ENCODE peak calls at places on chromosomes 6 and 20, in four cellular contexts. X, C, M and F are unnamed samples.

GRCh38 chr6:75147512-75147911 is 58.3 kb downstream of the COL12A1 start:
- DNase-seq in M (no peak), C (no peak), X (no peak), F (no peak)

GRCh38 chr20:24316731-24317130 is 152.7 kb upstream of the SYNDIG1 start:
- DNase-seq in M (no peak), X (no peak), C (no peak), F (no peak)

GRCh38 chr6:135955106-135955505 is 103.6 kb downstream of the PDE7B start:
- DNase-seq in M (no peak), X (no peak), C (no peak), F (no peak)

GRCh38 chr6:7866531-7866930 is 44.1 kb downstream of the TXNDC5 start:
- DNase-seq in C (no peak), X (no peak), M (no peak), F (no peak)

GRCh38 chr6:8543714-8544113 is 108.4 kb upstream of the SLC35B3 start:
- DNase-seq in X (no peak), M (no peak), C (no peak), F (no peak)

GRCh38 chr20:49149281-49150045 is 38.7 kb downstream of the STAU1 start:
- DNase-seq in X (no peak), M (no peak), C (no peak), F (no peak)

GRCh38 chr6:34982424-34982852 is 93.4 kb downstream of the ANKS1A start:
- DNase-seq in X (no peak), M (no peak), C (no peak), F (no peak)

GRCh38 chr20:44319880-44320422 is 8.9 kb upstream of the FITM2 start:
- DNase-seq in X (no peak), C (no peak), M (no peak), F (no peak)

GRCh38 chr6:137901454-137901853 is 34.4 kb downstream of the TNFAIP3 start:
- DNase-seq in X (no peak), C (no peak), M (no peak), F (no peak)

GRCh38 chr6:1611572-1612385 is 2.1 kb downstream of the FOXC1 start:
- DNase-seq in M (peak; percentile 64), X (peak; percentile 58), C (peak; percentile 28), F (no peak)

GRCh38 chr6:105485456-105485855 is 82.6 kb upstream of the PREP start:
- DNase-seq in C (no peak), M (no peak), X (no peak), F (no peak)

GRCh38 chr6:157428418-157429202 is 47.6 kb downstream of the ZDHHC14 start:
- DNase-seq in X (no peak), M (no peak), C (no peak), F (no peak)

GRCh38 chr6:162306616-162307015 is 420.9 kb downstream of the PRKN start:
- DNase-seq in C (no peak), M (no peak), X (no peak), F (no peak)

GRCh38 chr6:144661101-144661806 is 376.1 kb downstream of the UTRN start:
- DNase-seq in M (no peak), C (no peak), X (no peak), F (no peak)

GRCh38 chr6:68443704-68444103 is 191.4 kb upstream of the ADGRB3 start:
- DNase-seq in X (no peak), C (no peak), M (no peak), F (no peak)

DNA sequence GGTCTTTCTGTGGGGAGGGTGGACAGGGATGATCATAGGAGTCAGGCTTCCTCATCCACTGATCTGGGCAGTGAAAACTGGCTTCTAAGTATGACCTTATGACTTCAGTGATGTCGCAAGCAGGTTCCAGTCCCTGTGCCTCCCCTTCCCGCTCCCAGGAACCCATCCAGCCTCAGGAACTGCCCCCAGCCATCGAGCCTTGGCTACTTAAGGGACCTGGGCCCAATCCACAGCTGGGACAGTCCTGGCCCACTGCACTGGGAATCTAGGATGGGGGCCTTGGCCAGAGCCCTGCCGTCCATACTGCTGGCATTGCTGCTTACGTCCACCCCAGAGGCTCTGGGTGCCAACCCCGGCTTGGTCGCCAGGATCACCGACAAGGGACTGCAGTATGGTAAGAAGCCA is at the start of gene LBP:
- DNase-seq in X (peak; percentile 64), C (no peak), M (no peak), F (no peak)
- H3K27me3 ChIP-seq in X (no peaks in the 10 kb centered on the region), C (no peaks in the 10 kb centered on the region), M (no peaks in the 10 kb centered on the region), F (no peaks in the 10 kb centered on the region)

GRCh38 chr20:52593634-52594033 is 378.5 kb upstream of the TSHZ2 start:
- DNase-seq in M (no peak), X (no peak), C (no peak), F (no peak)
- H3K27me3 ChIP-seq in M (no peaks in the 10 kb centered on the region), X (no peaks in the 10 kb centered on the region), C (no peaks in the 10 kb centered on the region), F (no peaks in the 10 kb centered on the region)

GRCh38 chr20:60558491-60558890 is 600.3 kb downstream of the CDH26 start:
- DNase-seq in X (no peak), C (no peak), M (no peak), F (no peak)

GRCh38 chr20:60565093-60565492 is 606.9 kb downstream of the CDH26 start:
- DNase-seq in M (no peak), C (no peak), X (no peak), F (no peak)

GRCh38 chr20:60559462-60559861 is 601.2 kb downstream of the CDH26 start:
- DNase-seq in M (no peak), C (no peak), X (no peak), F (no peak)
- H3K27me3 ChIP-seq in M (no peaks in the 10 kb centered on the region), C (no peaks in the 10 kb centered on the region), X (peaks cover 3% of the 10 kb centered on the region), F (no peaks in the 10 kb centered on the region)

GRCh38 chr6:132512342-132512637 is 626 bp downstream of the STX7 start:
- DNase-seq in C (no peak), X (no peak), M (no peak), F (no peak)

GRCh38 chr6:132513821-132514545 is 1.1 kb upstream of the STX7 start:
- DNase-seq in X (no peak), M (no peak), C (no peak), F (no peak)

GRCh38 chr6:132512638-132513632 is at the start of gene STX7:
- DNase-seq in M (peak; percentile 93), X (peak; percentile 95), C (peak; percentile 87), F (peak; percentile 62)

GRCh38 chr6:132511159-132511835 is 1.6 kb downstream of the STX7 start:
- DNase-seq in M (no peak), C (no peak), X (no peak), F (no peak)

DNA sequence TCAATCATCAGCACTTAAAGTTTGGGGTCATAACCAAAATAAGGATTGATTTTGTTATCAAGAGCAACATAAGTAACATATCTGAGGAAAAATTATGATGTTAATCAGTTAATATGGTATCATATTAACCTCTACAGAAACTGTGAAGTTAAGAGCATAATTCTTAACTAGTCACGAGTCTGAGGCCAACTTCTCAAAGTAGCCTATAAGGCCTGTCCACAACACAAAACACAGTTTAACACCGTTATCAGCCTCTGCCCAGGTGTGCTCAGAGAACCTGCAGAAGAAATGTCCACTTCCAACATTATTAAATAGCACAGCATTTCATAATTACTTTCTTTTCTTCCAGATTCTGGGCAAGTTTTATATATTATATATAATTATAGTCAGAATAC is 1.1 kb downstream of the STX7 start:
- DNase-seq in M (no peak), X (no peak), C (no peak), F (no peak)
- H3K27me3 ChIP-seq in M (no peaks in the 10 kb centered on the region), X (no peaks in the 10 kb centered on the region), C (no peaks in the 10 kb centered on the region), F (no peaks in the 10 kb centered on the region)

GRCh38 chr6:167349816-167350215 is 24.9 kb downstream of the TTLL2 start:
- DNase-seq in M (no peak), C (no peak), X (no peak), F (no peak)

GRCh38 chr6:167350322-167350721 is 25.4 kb downstream of the TTLL2 start:
- DNase-seq in M (no peak), X (no peak), C (no peak), F (no peak)

GRCh38 chr6:167345960-167346359 is 21.1 kb downstream of the TTLL2 start:
- DNase-seq in M (no peak), X (no peak), C (no peak), F (no peak)

GRCh38 chr6:167351656-167352354 is 26.9 kb downstream of the TTLL2 start:
- DNase-seq in X (no peak), M (no peak), C (no peak), F (no peak)

DNA sequence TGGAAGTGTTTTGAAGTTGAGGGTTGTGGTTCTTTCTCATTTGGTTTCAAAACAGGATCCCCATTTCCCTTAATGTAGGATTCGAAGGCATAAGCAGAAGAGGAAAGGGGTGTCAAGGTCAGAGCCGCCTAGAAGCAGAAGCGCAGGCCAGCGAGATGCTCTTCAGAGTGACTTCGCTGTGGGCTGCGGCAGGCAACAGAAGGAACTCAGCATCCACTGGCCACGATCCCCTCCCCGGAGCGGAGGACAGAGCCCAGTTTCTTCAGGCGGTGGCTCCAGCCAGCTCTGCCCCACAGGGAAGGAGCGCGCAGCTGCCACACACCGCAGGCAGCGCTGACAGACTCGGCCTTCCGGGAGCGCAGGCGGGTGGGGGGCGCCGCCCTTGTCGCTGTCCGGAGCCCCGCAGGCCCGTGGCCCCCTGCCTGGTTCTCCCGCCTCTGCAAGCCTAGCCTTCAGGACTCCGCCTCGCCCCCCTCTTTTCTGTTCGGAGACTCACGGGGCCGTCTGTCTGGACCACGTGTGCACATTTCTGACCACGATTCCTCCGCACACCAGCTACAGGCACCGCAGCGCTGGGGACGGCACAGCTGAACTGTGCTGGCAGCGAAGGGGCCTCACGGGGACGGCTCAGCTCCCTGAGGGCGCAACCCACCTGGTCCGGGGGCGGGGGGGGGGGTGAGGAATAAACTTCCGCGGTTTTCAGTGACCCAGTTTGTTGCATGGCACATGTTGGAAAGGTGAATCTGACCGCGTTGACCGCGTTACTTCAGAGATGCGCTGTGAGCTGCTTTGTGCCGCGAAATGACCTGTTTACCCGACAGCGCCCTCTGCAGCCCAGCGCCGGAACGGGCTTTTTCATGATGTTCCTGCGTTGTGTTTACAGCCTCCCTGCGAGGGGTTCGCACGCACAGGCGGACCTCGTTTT is 26.1 kb downstream of the TTLL2 start:
- DNase-seq in X (peak; percentile 68), C (peak; percentile 76), M (peak; percentile 69), F (peak; percentile 7)
- H3K27me3 ChIP-seq in X (peaks cover 53% of the 10 kb centered on the region), C (no peaks in the 10 kb centered on the region), M (peaks cover 8% of the 10 kb centered on the region), F (no peaks in the 10 kb centered on the region)